ENCODE peak calls at places on chromosomes 4 and X, in six cellular contexts. J is omental fat pad, R is HepG2, T is fibroblast of mammary gland, F is vagina, N is MCF 10A. M is an unnamed sample.

GRCh38 chrX:133365886-133366611 is 49.2 kb downstream of the GPC4 start:
- DNase-seq in T (peak), R (no peak), F (no peak), N (no peak), J (no peak), M (no peak)

GRCh38 chr4:47882228-47882627 is 32.2 kb downstream of the NFXL1 start:
- DNase-seq in N (no peak), F (no peak), J (no peak), R (peak), T (no peak), M (no peak)

GRCh38 chrX:2243913-2244460 is 256.8 kb downstream of the DHRSX start:
- DNase-seq in R (no peak), T (peak), J (no peak), N (no peak), F (no peak), M (peak)

GRCh38 chrX:13570245-13570573 is 808 bp downstream of the EGFL6 start:
- DNase-seq in T (no peak), F (no peak), R (no peak), N (no peak), J (no peak), M (no peak)

GRCh38 chr4:123619326-123619725 is 222.7 kb downstream of the SPRY1 start:
- DNase-seq in F (no peak), J (no peak), R (no peak), T (no peak), N (no peak), M (no peak)

GRCh38 chr4:26342328-26343040 is 21.7 kb downstream of the RBPJ start:
- DNase-seq in R (peak), F (no peak), T (peak), N (peak), J (no peak), M (peak)

GRCh38 chrX:107684956-107685385 is 56.7 kb downstream of the PRPS1 start:
- DNase-seq in N (peak), J (no peak), R (no peak), F (peak), T (peak), M (no peak)

GRCh38 chrX:134396174-134396573 is 63.8 kb upstream of the HPRT1 start:
- DNase-seq in R (no peak), J (no peak), N (peak), F (no peak), T (peak), M (no peak)

GRCh38 chr4:4791299-4791798 is 68.1 kb upstream of the MSX1 start:
- DNase-seq in J (no peak), R (no peak), T (peak), F (no peak), N (no peak), M (no peak)

GRCh38 chrX:138057883-138058282 is 492.0 kb downstream of the ZIC3 start:
- DNase-seq in J (no peak), T (no peak), F (no peak), N (no peak), R (no peak), M (no peak)

GRCh38 chr4:2387829-2388228 is 30.6 kb downstream of the ZFYVE28 start:
- DNase-seq in J (no peak), R (no peak), T (no peak), F (no peak), N (no peak), M (no peak)

GRCh38 chrX:153410888-153411254 is 401 bp upstream of the ZFP92 start:
- DNase-seq in J (no peak), R (no peak), N (no peak), T (no peak), F (no peak), M (no peak)

GRCh38 chr4:147879676-147880075 is 147.8 kb downstream of the ARHGAP10 start:
- DNase-seq in R (no peak), T (no peak), N (no peak), J (no peak), F (no peak), M (no peak)

GRCh38 chrX:6024204-6024603 is 204.5 kb downstream of the NLGN4X start:
- DNase-seq in T (peak), R (no peak), N (no peak), J (no peak), F (no peak), M (no peak)

GRCh38 chrX:6026980-6027379 is 201.7 kb downstream of the NLGN4X start:
- DNase-seq in T (no peak), J (no peak), R (no peak), F (no peak), N (no peak), M (no peak)

GRCh38 chrX:6026484-6026883 is 202.2 kb downstream of the NLGN4X start:
- DNase-seq in F (no peak), J (no peak), T (no peak), R (no peak), N (no peak), M (no peak)

GRCh38 chrX:6021316-6022091 is 207.2 kb downstream of the NLGN4X start:
- DNase-seq in J (no peak), R (peak), N (peak), T (peak), F (no peak), M (no peak)
- TF ChIP-seq CTCF in J (no peak), R (peak), N (peak), T (peak), F (no peak), M (peak)

GRCh38 chr4:163356104-163356503 is 12.4 kb downstream of the NPY5R start:
- DNase-seq in R (no peak), N (no peak), J (no peak), T (no peak), F (no peak), M (no peak)
- TF ChIP-seq CTCF in R (no peak), N (peak), J (no peak), T (no peak), F (no peak), M (no peak)

GRCh38 chrX:25344191-25344936 is 328.6 kb upstream of the ARX start:
- DNase-seq in J (no peak), N (peak), R (no peak), F (no peak), T (no peak), M (no peak)

GRCh38 chrX:25337841-25338240 is 322.1 kb upstream of the ARX start:
- DNase-seq in N (no peak), T (no peak), F (no peak), R (no peak), J (no peak), M (no peak)

GRCh38 chrX:25343060-25343459 is 327.3 kb upstream of the ARX start:
- DNase-seq in N (no peak), T (no peak), R (no peak), F (no peak), J (no peak), M (no peak)
- TF ChIP-seq CTCF in N (no peak), T (no peak), R (no peak), F (no peak), J (no peak), M (no peak)

GRCh38 chr4:57607616-57608150 is 497.5 kb upstream of the IGFBP7 start:
- DNase-seq in F (no peak), J (no peak), N (no peak), R (no peak), T (no peak), M (no peak)

GRCh38 chr4:57602133-57602532 is 491.9 kb upstream of the IGFBP7 start:
- DNase-seq in N (no peak), R (no peak), T (no peak), F (no peak), J (no peak), M (no peak)

GRCh38 chr4:57605374-57605773 is 495.2 kb upstream of the IGFBP7 start:
- DNase-seq in N (no peak), T (no peak), R (no peak), J (no peak), F (no peak), M (no peak)
- TF ChIP-seq CTCF in N (no peak), T (no peak), R (no peak), J (no peak), F (no peak), M (no peak)